ENCODE peak calls at places on chromosomes 2 and 18, in ten cellular contexts. J, S, E, T, X, V, Z, O, U and R are unnamed samples.

GRCh38 chr18:77133051-77133919 is 702 bp upstream of the MBP start:
- DNase-seq in U (peak), E (peak), V (no peak), T (no peak), S (peak), O (no peak), Z (peak), X (no peak), J (no peak), R (peak)

GRCh38 chr18:24490545-24490944 is 30.1 kb downstream of the HRH4 start:
- DNase-seq in S (no peak), E (no peak), J (no peak), Z (no peak), V (no peak), O (no peak), X (no peak), T (no peak), U (no peak), R (no peak)

GRCh38 chr2:201806442-201806841 is at the start of gene CDK15:
- DNase-seq in S (peak), V (no peak), O (peak), E (peak), X (no peak), Z (no peak), T (peak), J (no peak), U (no peak), R (no peak)

GRCh38 chr2:130824492-130825061 is 12.1 kb upstream of the ARHGEF4 start:
- DNase-seq in J (peak), S (no peak), V (peak), U (peak), T (peak), O (peak), Z (no peak), X (no peak), E (no peak), R (no peak)

GRCh38 chr18:70623106-70623505 is 334.3 kb downstream of the SOCS6 start:
- DNase-seq in Z (no peak), S (no peak), X (no peak), U (no peak), V (no peak), T (no peak), J (no peak), E (no peak), O (no peak), R (no peak)

GRCh38 chr2:15563227-15564100 is 2.3 kb upstream of the NBAS start:
- DNase-seq in V (no peak), J (no peak), X (no peak), S (no peak), T (no peak), U (no peak), E (no peak), O (no peak), Z (no peak), R (no peak)

GRCh38 chr2:197675711-197676188 is 363 bp upstream of the RFTN2 start:
- DNase-seq in E (peak), O (no peak), T (no peak), U (no peak), S (peak), Z (no peak), V (no peak), X (no peak), J (no peak), R (no peak)

GRCh38 chr2:108315408-108316193 is 26.9 kb downstream of the SULT1C2 start:
- DNase-seq in Z (no peak), V (no peak), J (no peak), S (no peak), X (no peak), O (peak), E (no peak), U (no peak), T (no peak), R (peak)

GRCh38 chr2:229300371-229300770 is 29.3 kb upstream of the PID1 start:
- DNase-seq in Z (no peak), U (no peak), V (no peak), X (no peak), S (no peak), T (no peak), J (no peak), E (no peak), O (no peak), R (no peak)

GRCh38 chr18:9506046-9506792 is 30.9 kb downstream of the RALBP1 start:
- DNase-seq in Z (no peak), J (peak), X (no peak), U (no peak), S (no peak), T (no peak), V (no peak), E (peak), O (no peak), R (no peak)

GRCh38 chr2:185219981-185220380 is 518.6 kb upstream of the FSIP2 start:
- DNase-seq in J (no peak), X (no peak), O (no peak), U (no peak), S (no peak), E (no peak), T (no peak), V (no peak), Z (no peak), R (no peak)

GRCh38 chr2:215899111-215900074 is 114.0 kb downstream of the MREG start:
- DNase-seq in X (no peak), E (no peak), O (no peak), U (no peak), T (peak), Z (no peak), S (no peak), V (no peak), J (no peak), R (no peak)

GRCh38 chr2:207352978-207353377 is 176.8 kb upstream of the CREB1 start:
- DNase-seq in U (peak), S (no peak), O (no peak), X (no peak), E (no peak), J (no peak), Z (peak), V (no peak), T (no peak), R (no peak)

GRCh38 chr2:24521162-24521857 is 30.3 kb downstream of the NCOA1 start:
- DNase-seq in S (no peak), E (no peak), J (no peak), T (no peak), X (no peak), Z (no peak), O (no peak), V (no peak), U (no peak), R (no peak)

GRCh38 chr18:21264651-21265050 is 22.6 kb downstream of the GREB1L start:
- DNase-seq in X (no peak), O (no peak), Z (no peak), U (no peak), V (no peak), T (no peak), J (no peak), E (no peak), S (no peak), R (no peak)

GRCh38 chr2:238425979-238426567 is 654 bp upstream of the ASB1 start:
- DNase-seq in O (peak), E (no peak), S (no peak), V (no peak), U (no peak), J (peak), T (peak), Z (no peak), X (no peak), R (no peak)

GRCh38 chr2:111167238-111168162 is 46.8 kb downstream of the BCL2L11 start:
- DNase-seq in X (no peak), U (no peak), Z (no peak), S (no peak), E (no peak), J (no peak), O (no peak), V (no peak), T (no peak), R (no peak)

GRCh38 chr2:239291505-239292350 is 109.1 kb downstream of the HDAC4 start:
- DNase-seq in J (peak), S (no peak), V (no peak), T (no peak), O (no peak), Z (no peak), X (no peak), E (no peak), U (no peak), R (no peak)

GRCh38 chr18:49161627-49162026 is 210.9 kb upstream of the SMAD7 start:
- DNase-seq in E (no peak), T (no peak), V (no peak), Z (no peak), S (no peak), O (no peak), X (no peak), J (no peak), U (peak), R (no peak)

GRCh38 chr2:30472326-30472725 is 25.3 kb downstream of the LCLAT1 start:
- DNase-seq in T (no peak), X (no peak), Z (no peak), J (no peak), E (no peak), O (no peak), U (no peak), V (no peak), S (no peak), R (no peak)

GRCh38 chr2:201807452-201807980 is 1.2 kb downstream of the CDK15 start:
- DNase-seq in U (no peak), Z (peak), T (peak), X (peak), E (peak), V (no peak), J (no peak), O (no peak), S (peak), R (no peak)

GRCh38 chr2:70638561-70638960 is 84.9 kb upstream of the TGFA start:
- DNase-seq in X (no peak), S (no peak), U (no peak), E (no peak), J (no peak), O (no peak), Z (no peak), T (no peak), V (no peak), R (no peak)

GRCh38 chr2:73293534-73294171 is at the start of gene EGR4:
- DNase-seq in J (peak), U (peak), T (peak), S (no peak), V (peak), Z (no peak), X (no peak), E (peak), O (peak), R (peak)

GRCh38 chr2:20214566-20215182 is 10.3 kb downstream of the SDC1 start:
- DNase-seq in O (no peak), E (no peak), J (no peak), U (no peak), V (no peak), T (no peak), S (no peak), X (no peak), Z (no peak), R (no peak)